ENCODE peak calls at places on chromosomes 3 and 15, in eight cellular contexts. H is cardiac muscle cell, B is lower leg skin, M is tibial artery, U is RWPE2, A is coronary artery, X is sigmoid colon, P is cardiac fibroblast. T is an unnamed sample.

GRCh38 chr3:141940204-141940776 is 63.8 kb downstream of the ATP1B3 start:
- DNase-seq in H (peak), B (peak), M (no peak), U (peak), A (no peak), X (peak), P (peak), T (no peak)

GRCh38 chr15:51251591-51251990 is 86.8 kb downstream of the CYP19A1 start:
- DNase-seq in H (no peak), B (no peak), M (no peak), U (no peak), A (no peak), X (no peak), P (no peak), T (no peak)

GRCh38 chr3:190692256-190692655 is 170.2 kb downstream of the GMNC start:
- DNase-seq in H (no peak), B (no peak), M (no peak), U (no peak), A (no peak), X (no peak), P (no peak), T (no peak)

GRCh38 chr15:91884604-91885003 is 31.1 kb downstream of the SLCO3A1 start:
- DNase-seq in H (no peak), B (no peak), M (no peak), U (no peak), A (no peak), X (no peak), P (no peak), T (no peak)

GRCh38 chr3:174862101-174862500 is 3.0 kb downstream of the NAALADL2 start:
- DNase-seq in H (no peak), B (no peak), M (no peak), U (no peak), A (no peak), X (no peak), P (no peak), T (no peak)

GRCh38 chr3:133611534-133611933 is 38.0 kb downstream of the CDV3 start:
- DNase-seq in H (no peak), B (no peak), M (no peak), U (no peak), A (no peak), X (no peak), P (no peak), T (no peak)

GRCh38 chr15:29612096-29612495 is 210.2 kb downstream of the TJP1 start:
- DNase-seq in H (peak), B (peak), M (no peak), U (no peak), A (no peak), X (no peak), P (peak), T (no peak)

GRCh38 chr3:54066253-54066652 is 56.1 kb upstream of the CACNA2D3 start:
- DNase-seq in H (no peak), B (no peak), M (no peak), U (no peak), A (no peak), X (no peak), P (no peak), T (no peak)

GRCh38 chr3:154904328-154904727 is 175.8 kb upstream of the MME start:
- DNase-seq in H (peak), B (no peak), M (no peak), U (no peak), A (no peak), X (no peak), P (peak), T (peak)

GRCh38 chr3:43676440-43676839 is 14.3 kb upstream of the ABHD5 start:
- DNase-seq in H (no peak), B (no peak), M (no peak), U (no peak), A (no peak), X (no peak), P (no peak), T (no peak)

GRCh38 chr3:116971531-116971930 is 262.0 kb downstream of the TUSC7 start:
- DNase-seq in H (no peak), B (no peak), M (no peak), U (no peak), A (no peak), X (no peak), P (no peak), T (no peak)

GRCh38 chr3:132721479-132722164 is 587 bp downstream of the NPHP3 start:
- DNase-seq in H (peak), B (peak), M (peak), U (peak), A (peak), X (peak), P (peak), T (no peak)

GRCh38 chr3:67401911-67402310 is 252.5 kb downstream of the SUCLG2 start:
- DNase-seq in H (no peak), B (no peak), M (no peak), U (no peak), A (no peak), X (no peak), P (no peak), T (no peak)

GRCh38 chr15:60733196-60733595 is 254.3 kb upstream of the ICE2 start:
- DNase-seq in H (no peak), B (no peak), M (no peak), U (no peak), A (no peak), X (no peak), P (no peak), T (no peak)

GRCh38 chr3:42177068-42177800 is 86.1 kb downstream of the TRAK1 start:
- DNase-seq in H (no peak), B (no peak), M (no peak), U (no peak), A (no peak), X (no peak), P (no peak), T (no peak)

GRCh38 chr3:105364113-105364512 is 2.6 kb upstream of the ALCAM start:
- DNase-seq in H (peak), B (no peak), M (no peak), U (no peak), A (no peak), X (no peak), P (no peak), T (no peak)

GRCh38 chr3:195549931-195550519 is 6.9 kb upstream of the PPP1R2 start:
- DNase-seq in H (peak), B (no peak), M (no peak), U (no peak), A (no peak), X (no peak), P (no peak), T (peak)

GRCh38 chr15:99238849-99239248 is 10.5 kb downstream of the TTC23 start:
- DNase-seq in H (no peak), B (no peak), M (no peak), U (no peak), A (no peak), X (no peak), P (no peak), T (no peak)

GRCh38 chr3:144270100-144270499 is 298.5 kb downstream of the DIPK2A start:
- DNase-seq in H (no peak), B (no peak), M (peak), U (no peak), A (no peak), X (peak), P (no peak), T (no peak)

GRCh38 chr15:42920281-42921048 is at the start of gene TTBK2:
- DNase-seq in H (peak), B (peak), M (peak), U (peak), A (peak), X (peak), P (peak), T (peak)

GRCh38 chr3:175070946-175071345 is 211.8 kb downstream of the NAALADL2 start:
- DNase-seq in H (no peak), B (no peak), M (no peak), U (no peak), A (no peak), X (no peak), P (no peak), T (no peak)

GRCh38 chr15:28115871-28116270 is 16.8 kb upstream of the OCA2 start:
- DNase-seq in H (no peak), B (peak), M (no peak), U (no peak), A (no peak), X (no peak), P (no peak), T (no peak)

GRCh38 chr15:49492834-49493233 is 69.8 kb downstream of the FGF7 start:
- DNase-seq in H (peak), B (no peak), M (no peak), U (no peak), A (no peak), X (no peak), P (peak), T (no peak)

GRCh38 chr3:15171096-15171495 is 35.0 kb upstream of the CAPN7 start:
- DNase-seq in H (peak), B (no peak), M (no peak), U (no peak), A (no peak), X (no peak), P (no peak), T (no peak)

GRCh38 chr3:177195242-177195940 is 1.9 kb downstream of the TBL1XR1 start:
- DNase-seq in H (peak), B (no peak), M (no peak), U (no peak), A (no peak), X (no peak), P (peak), T (no peak)

GRCh38 chr15:29090617-29091466 is 178.8 kb downstream of the NSMCE3 start:
- DNase-seq in H (peak), B (no peak), M (peak), U (peak), A (no peak), X (peak), P (peak), T (peak)

GRCh38 chr3:160473233-160473632 is 23.6 kb upstream of the TRIM59 start:
- DNase-seq in H (peak), B (no peak), M (no peak), U (no peak), A (no peak), X (no peak), P (no peak), T (no peak)

GRCh38 chr3:188209740-188210139 is 55.8 kb downstream of the LPP start:
- DNase-seq in H (no peak), B (no peak), M (no peak), U (no peak), A (no peak), X (no peak), P (no peak), T (no peak)

GRCh38 chr15:23855947-23856346 is 168.8 kb upstream of the NDN start:
- DNase-seq in H (no peak), B (no peak), M (no peak), U (no peak), A (no peak), X (no peak), P (no peak), T (no peak)

GRCh38 chr3:126132751-126133511 is 47.5 kb downstream of the ALDH1L1 start:
- DNase-seq in H (peak), B (peak), M (peak), U (no peak), A (peak), X (no peak), P (peak), T (peak)

GRCh38 chr3:126135056-126135397 is 45.4 kb downstream of the ALDH1L1 start:
- DNase-seq in H (no peak), B (no peak), M (no peak), U (no peak), A (no peak), X (peak), P (no peak), T (no peak)

GRCh38 chr3:126131881-126132750 is 48.2 kb upstream of the SLC41A3 start:
- DNase-seq in H (no peak), B (peak), M (peak), U (no peak), A (peak), X (peak), P (no peak), T (no peak)

GRCh38 chr3:126134219-126134975 is 46.0 kb downstream of the ALDH1L1 start:
- DNase-seq in H (peak), B (peak), M (peak), U (peak), A (peak), X (peak), P (peak), T (peak)

GRCh38 chr3:126133606-126134005 is 46.8 kb downstream of the ALDH1L1 start:
- DNase-seq in H (no peak), B (peak), M (peak), U (no peak), A (peak), X (peak), P (no peak), T (no peak)
- H3K4me3 ChIP-seq in H (no peak), B (no peak), M (no peak), U (no peak), A (no peak), X (no peak), P (no peak), T (no peak)

GRCh38 chr3:11634974-11635612 is 8.6 kb downstream of the VGLL4 start:
- DNase-seq in H (no peak), B (no peak), M (no peak), U (no peak), A (no peak), X (no peak), P (no peak), T (no peak)

GRCh38 chr3:11634081-11634635 is 9.6 kb downstream of the VGLL4 start:
- DNase-seq in H (no peak), B (no peak), M (no peak), U (no peak), A (no peak), X (no peak), P (no peak), T (no peak)

GRCh38 chr3:11631822-11632221 is 11.9 kb downstream of the VGLL4 start:
- DNase-seq in H (no peak), B (no peak), M (no peak), U (no peak), A (no peak), X (no peak), P (no peak), T (no peak)

GRCh38 chr3:11632966-11633365 is 10.7 kb downstream of the VGLL4 start:
- DNase-seq in H (no peak), B (no peak), M (no peak), U (no peak), A (no peak), X (no peak), P (no peak), T (no peak)

GRCh38 chr3:11632564-11632963 is 11.2 kb downstream of the VGLL4 start:
- DNase-seq in H (no peak), B (no peak), M (no peak), U (no peak), A (no peak), X (no peak), P (no peak), T (no peak)
- H3K4me3 ChIP-seq in H (no peak), B (no peak), M (no peak), U (no peak), A (no peak), X (no peak), P (no peak), T (no peak)

GRCh38 chr15:57150066-57150865 is 226.0 kb upstream of the CGNL1 start:
- DNase-seq in H (peak), B (no peak), M (no peak), U (no peak), A (no peak), X (no peak), P (peak), T (no peak)
- H3K4me3 ChIP-seq in H (no peak), B (no peak), M (no peak), U (no peak), A (no peak), X (no peak), P (no peak), T (no peak)

GRCh38 chr3:107716734-107717133 is 194.0 kb downstream of the BBX start:
- DNase-seq in H (no peak), B (no peak), M (no peak), U (no peak), A (no peak), X (no peak), P (no peak), T (no peak)
- H3K4me3 ChIP-seq in H (no peak), B (no peak), M (no peak), U (no peak), A (no peak), X (no peak), P (no peak), T (no peak)

GRCh38 chr3:112640864-112641751 is at the start of gene CCDC80:
- DNase-seq in H (peak), B (no peak), M (peak), U (no peak), A (no peak), X (peak), P (peak), T (no peak)
- H3K4me3 ChIP-seq in H (peak), B (peak), M (peak), U (peak), A (peak), X (peak), P (peak), T (no peak)

GRCh38 chr15:45114751-45115085 is 592 bp downstream of the DUOXA2 start:
- DNase-seq in H (no peak), B (no peak), M (no peak), U (no peak), A (no peak), X (no peak), P (no peak), T (no peak)

GRCh38 chr15:45113380-45113990 is 487 bp downstream of the DUOX2 start:
- DNase-seq in H (no peak), B (no peak), M (no peak), U (no peak), A (no peak), X (no peak), P (no peak), T (no peak)

GRCh38 chr15:45115312-45115820 is 1.2 kb downstream of the DUOXA2 start:
- DNase-seq in H (no peak), B (no peak), M (no peak), U (peak), A (no peak), X (no peak), P (no peak), T (no peak)

GRCh38 chr15:45112592-45113379 is 1.2 kb downstream of the DUOX2 start:
- DNase-seq in H (no peak), B (no peak), M (no peak), U (no peak), A (no peak), X (no peak), P (no peak), T (no peak)

GRCh38 chr15:45114076-45114750 is at the start of the genes DUOX2 and DUOXA2:
- DNase-seq in H (no peak), B (no peak), M (no peak), U (peak), A (no peak), X (no peak), P (no peak), T (no peak)
- H3K4me3 ChIP-seq in H (peak), B (no peak), M (no peak), U (no peak), A (peak), X (no peak), P (no peak), T (no peak)

GRCh38 chr3:158105710-158106438 is at the start of gene SHOX2:
- DNase-seq in H (peak), B (peak), M (peak), U (no peak), A (no peak), X (no peak), P (peak), T (no peak)

GRCh38 chr3:158103131-158103955 is 2.9 kb downstream of the SHOX2 start:
- DNase-seq in H (no peak), B (peak), M (peak), U (no peak), A (peak), X (no peak), P (peak), T (no peak)

GRCh38 chr3:158105124-158105709 is 1.0 kb downstream of the SHOX2 start:
- DNase-seq in H (no peak), B (peak), M (peak), U (no peak), A (peak), X (no peak), P (no peak), T (no peak)

GRCh38 chr3:158103956-158104338 is 2.3 kb downstream of the SHOX2 start:
- DNase-seq in H (no peak), B (peak), M (peak), U (no peak), A (no peak), X (no peak), P (no peak), T (no peak)

DNA sequence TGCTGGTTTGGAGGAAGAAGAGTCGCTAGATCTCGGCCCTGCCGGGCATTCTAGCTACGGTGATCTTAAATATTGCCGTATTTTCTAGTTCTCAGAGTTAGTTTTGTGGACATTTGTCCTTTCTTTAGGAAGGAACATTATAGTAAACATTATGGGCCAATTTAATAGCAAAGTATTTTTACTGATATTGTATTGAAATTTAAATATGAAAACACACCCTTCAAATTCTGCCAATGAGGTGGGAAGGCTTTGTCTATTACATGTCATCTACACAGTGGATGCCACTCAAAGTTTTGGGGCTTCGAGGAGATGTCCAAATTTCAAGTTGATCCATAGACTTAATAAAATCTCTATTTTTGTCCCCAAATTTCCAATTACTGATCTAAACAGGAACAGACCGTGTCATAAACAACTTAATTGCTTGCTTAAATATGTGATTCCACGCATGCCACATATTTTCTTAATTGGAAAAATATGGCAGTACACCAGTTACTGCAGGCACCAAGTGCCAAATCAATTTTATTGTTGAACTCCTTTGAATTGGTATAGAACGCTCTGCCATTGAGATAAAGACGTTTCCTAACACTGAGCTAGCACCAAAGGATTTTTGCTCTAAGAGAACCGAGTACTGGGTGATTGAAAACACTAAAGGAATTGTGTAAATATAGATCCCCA is 1.7 kb downstream of the SHOX2 start:
- DNase-seq in H (no peak), B (no peak), M (no peak), U (no peak), A (no peak), X (no peak), P (no peak), T (no peak)
- H3K4me3 ChIP-seq in H (no peak), B (no peak), M (peak), U (no peak), A (peak), X (no peak), P (peak), T (no peak)